ENCODE peak calls at places on chromosomes 12 and 14, in six cellular contexts. J is fibroblast of lung; O is naive thymus-derived CD4-positive, alpha-beta T cell; S is colonic mucosa; N is Panc1; Q is heart right ventricle. K is an unnamed sample.

GRCh38 chr14:30270200-30271161 is 288.5 kb upstream of the G2E3 start:
- DNase-seq in J (peak), O (peak), S (peak), N (peak), Q (peak), K (peak)

GRCh38 chr14:93981874-93982683 is 5.7 kb upstream of the ASB2 start:
- DNase-seq in J (no peak), O (no peak), S (no peak), N (no peak), Q (no peak), K (no peak)

GRCh38 chr12:127781336-127781735 is 485.6 kb upstream of the TMEM132C start:
- DNase-seq in J (no peak), O (no peak), S (no peak), N (no peak), Q (no peak), K (no peak)

GRCh38 chr12:31756977-31757420 is 28.2 kb upstream of the AMN1 start:
- DNase-seq in J (peak), O (no peak), S (peak), N (no peak), Q (no peak), K (peak)

GRCh38 chr12:109462868-109463692 is 14.0 kb downstream of the KCTD10 start:
- DNase-seq in J (peak), O (no peak), S (peak), N (peak), Q (peak), K (peak)

GRCh38 chr14:35492569-35493014 is 41.4 kb upstream of the INSM2 start:
- DNase-seq in J (no peak), O (no peak), S (no peak), N (no peak), Q (no peak), K (no peak)

GRCh38 chr12:3491938-3492867 is 1.2 kb downstream of the PRMT8 start:
- DNase-seq in J (peak), O (peak), S (no peak), N (no peak), Q (peak), K (peak)

GRCh38 chr14:71948101-71948500 is 15.9 kb downstream of the RGS6 start:
- DNase-seq in J (no peak), O (no peak), S (no peak), N (no peak), Q (no peak), K (no peak)

GRCh38 chr14:87160964-87161363 is 832.0 kb downstream of the GALC start:
- DNase-seq in J (no peak), O (no peak), S (no peak), N (no peak), Q (no peak), K (no peak)

GRCh38 chr14:44963775-44964380 is 1.9 kb downstream of the TOGARAM1 start:
- DNase-seq in J (peak), O (no peak), S (peak), N (no peak), Q (peak), K (peak)

GRCh38 chr12:127809236-127809635 is 457.7 kb upstream of the TMEM132C start:
- DNase-seq in J (peak), O (no peak), S (no peak), N (no peak), Q (peak), K (no peak)

GRCh38 chr12:24839268-24839791 is 109.6 kb downstream of the BCAT1 start:
- DNase-seq in J (peak), O (peak), S (no peak), N (no peak), Q (no peak), K (no peak)

GRCh38 chr12:41034686-41035085 is 153.4 kb upstream of the PDZRN4 start:
- DNase-seq in J (peak), O (no peak), S (no peak), N (no peak), Q (no peak), K (peak)

GRCh38 chr14:83706555-83706954 is 1823.4 kb upstream of the FLRT2 start:
- DNase-seq in J (no peak), O (no peak), S (no peak), N (no peak), Q (no peak), K (no peak)

GRCh38 chr12:122724641-122725243 is 5.9 kb downstream of the HCAR1 start:
- DNase-seq in J (no peak), O (no peak), S (no peak), N (no peak), Q (no peak), K (no peak)

GRCh38 chr12:118979763-118980406 is 1.5 kb upstream of the SRRM4 start:
- DNase-seq in J (peak), O (peak), S (peak), N (peak), Q (peak), K (peak)

GRCh38 chr12:24049771-24050170 is 100.3 kb upstream of the SOX5 start:
- DNase-seq in J (no peak), O (no peak), S (no peak), N (no peak), Q (no peak), K (no peak)

GRCh38 chr14:30921305-30921704 is 46.9 kb downstream of the COCH start:
- DNase-seq in J (no peak), O (no peak), S (no peak), N (no peak), Q (no peak), K (no peak)

GRCh38 chr12:108312885-108313203 is 26.3 kb downstream of the CMKLR1 start:
- DNase-seq in J (no peak), O (no peak), S (no peak), N (no peak), Q (peak), K (no peak)

GRCh38 chr14:50085570-50086315 is 30.6 kb downstream of the VCPKMT start:
- DNase-seq in J (peak), O (peak), S (no peak), N (no peak), Q (no peak), K (no peak)

GRCh38 chr12:114916124-114916523 is 232.1 kb upstream of the TBX3 start:
- DNase-seq in J (peak), O (no peak), S (no peak), N (no peak), Q (no peak), K (no peak)

GRCh38 chr14:99258341-99258781 is 13.6 kb downstream of the BCL11B start:
- DNase-seq in J (no peak), O (peak), S (no peak), N (no peak), Q (no peak), K (no peak)
- H3K27ac ChIP-seq in J (no peak), O (peak), S (no peak), N (no peak), Q (no peak), K (no peak)

GRCh38 chr12:15726757-15727112 is 62.5 kb downstream of the EPS8 start:
- DNase-seq in J (no peak), O (no peak), S (no peak), N (no peak), Q (no peak), K (no peak)

GRCh38 chr12:15729097-15729496 is 60.1 kb downstream of the EPS8 start:
- DNase-seq in J (no peak), O (no peak), S (no peak), N (no peak), Q (no peak), K (no peak)

GRCh38 chr12:15728118-15728598 is 61.0 kb downstream of the EPS8 start:
- DNase-seq in J (peak), O (no peak), S (peak), N (peak), Q (no peak), K (no peak)

GRCh38 chr12:15722951-15723350 is 66.2 kb downstream of the EPS8 start:
- DNase-seq in J (no peak), O (no peak), S (no peak), N (no peak), Q (no peak), K (no peak)

DNA sequence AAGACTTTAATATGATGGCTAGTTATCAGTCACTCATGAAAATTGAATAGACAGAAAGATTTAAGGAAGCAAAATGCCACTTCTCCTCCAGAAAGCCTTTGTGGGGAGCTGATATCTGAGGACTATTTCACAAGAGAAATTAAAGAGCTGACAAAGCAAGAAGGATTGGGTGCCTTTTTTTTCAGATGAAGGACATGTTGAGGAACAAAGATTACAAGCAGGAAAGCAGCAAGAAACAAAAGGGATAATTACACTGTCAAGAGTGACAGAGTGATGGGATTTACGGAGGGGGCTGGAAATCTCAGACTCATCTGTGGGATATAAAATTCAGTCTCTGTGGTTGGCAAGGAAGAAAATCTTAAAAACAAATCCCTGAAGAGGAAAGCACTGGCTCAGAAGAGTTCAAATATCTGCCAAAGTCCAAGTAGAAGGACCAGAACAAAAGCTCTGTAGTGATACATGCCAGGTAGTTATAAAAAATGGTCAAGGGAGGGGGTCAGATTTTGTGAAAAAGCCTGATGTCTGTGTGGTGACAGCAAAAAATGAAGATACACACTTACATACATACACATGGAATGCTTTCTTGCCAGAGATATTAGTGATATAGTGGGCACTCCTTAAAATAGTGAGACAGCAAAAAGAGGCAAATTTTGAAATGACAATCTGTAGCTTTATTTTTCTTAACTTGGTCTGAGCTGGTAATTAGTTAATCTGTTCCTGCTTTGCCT is 63.0 kb downstream of the EPS8 start:
- DNase-seq in J (no peak), O (no peak), S (no peak), N (no peak), Q (no peak), K (no peak)
- H3K27ac ChIP-seq in J (no peak), O (no peak), S (peak), N (no peak), Q (no peak), K (no peak)

GRCh38 chr14:105738638-105739037 is 212.3 kb downstream of the TMEM121 start:
- DNase-seq in J (no peak), O (no peak), S (no peak), N (no peak), Q (no peak), K (no peak)

GRCh38 chr14:105737504-105738246 is 211.3 kb downstream of the TMEM121 start:
- DNase-seq in J (no peak), O (peak), S (no peak), N (no peak), Q (no peak), K (no peak)

GRCh38 chr14:105742531-105742848 is 216.1 kb downstream of the TMEM121 start:
- DNase-seq in J (no peak), O (no peak), S (no peak), N (no peak), Q (no peak), K (no peak)

DNA sequence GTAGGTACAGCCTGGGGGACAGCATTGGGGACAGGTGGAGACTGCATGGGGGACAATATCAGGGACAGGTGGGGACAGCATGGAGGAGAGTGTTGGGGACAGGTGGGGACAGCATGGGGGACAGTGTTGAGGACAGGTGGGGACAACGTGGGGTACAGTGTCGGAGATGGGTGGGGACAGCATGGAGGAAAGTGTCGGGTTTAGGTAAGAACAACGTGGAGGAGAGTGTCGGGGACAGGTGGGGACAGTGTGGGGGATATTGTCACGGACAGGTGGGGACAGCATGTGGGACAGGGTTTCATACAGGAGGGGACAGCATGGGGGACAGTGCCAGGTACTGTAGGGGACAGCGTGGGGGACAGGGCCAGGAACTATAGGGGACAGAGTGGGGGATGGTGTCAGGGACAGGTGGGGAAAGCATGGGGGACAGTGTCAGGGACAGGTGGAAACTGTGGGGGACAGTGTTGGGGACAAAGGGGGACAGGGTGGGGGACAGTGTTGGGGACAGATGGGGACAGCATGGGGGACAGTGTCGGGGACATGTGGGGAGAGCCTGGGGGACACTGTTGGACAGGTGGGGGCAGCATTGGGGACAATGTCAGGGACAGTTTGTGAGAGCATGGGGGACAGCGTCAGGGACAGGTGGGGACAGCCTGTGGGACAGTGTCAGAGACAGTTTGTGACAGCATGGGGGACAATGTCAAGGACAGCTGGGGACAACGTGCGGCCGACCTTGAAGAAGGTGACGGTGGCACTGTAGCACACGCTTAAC is 213.1 kb downstream of the TMEM121 start:
- DNase-seq in J (no peak), O (no peak), S (no peak), N (no peak), Q (no peak), K (no peak)
- H3K27ac ChIP-seq in J (no peak), O (no peak), S (no peak), N (no peak), Q (no peak), K (no peak)

DNA sequence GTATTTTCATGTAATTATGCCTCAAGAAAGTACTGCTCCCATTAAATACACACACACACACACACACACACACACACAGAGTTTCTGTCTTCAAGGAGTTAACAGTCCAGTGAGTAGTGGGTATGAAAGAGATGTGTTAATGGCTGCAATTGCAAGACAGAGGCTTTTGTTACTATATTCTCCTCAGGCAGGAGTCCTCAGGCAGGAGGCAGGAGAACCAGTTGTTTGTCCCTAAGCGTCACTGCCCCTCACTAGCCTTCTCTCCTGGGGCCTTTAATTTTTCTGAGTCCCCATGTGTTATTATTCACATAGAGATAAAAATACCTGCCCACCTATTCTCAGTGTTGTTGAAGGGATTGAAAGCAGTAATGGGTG is 31.2 kb downstream of the DAD1 start:
- DNase-seq in J (no peak), O (no peak), S (no peak), N (no peak), Q (no peak), K (no peak)
- H3K27ac ChIP-seq in J (no peak), O (peak), S (peak), N (no peak), Q (no peak), K (peak)

DNA sequence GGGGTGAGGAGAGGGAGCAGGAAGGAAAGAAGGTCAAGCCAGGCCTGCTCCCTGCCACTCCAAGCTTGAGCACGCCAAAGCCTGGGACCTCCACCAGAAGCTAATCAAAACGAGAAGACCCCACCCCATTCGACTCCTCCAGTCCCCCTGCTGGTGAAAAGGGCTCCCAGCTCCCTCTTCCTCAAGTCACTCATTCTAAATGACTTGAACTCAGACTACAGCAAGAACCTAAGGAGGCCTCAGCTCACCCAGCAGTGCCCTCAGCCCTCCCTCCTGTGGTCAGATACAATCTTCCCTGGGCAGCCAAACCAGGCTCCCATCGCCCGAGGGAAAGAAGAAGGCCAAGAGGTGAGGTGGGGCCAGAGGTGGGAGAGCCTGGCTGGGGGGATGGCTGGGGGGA is 17.4 kb downstream of the HDAC7 start:
- DNase-seq in J (no peak), O (no peak), S (no peak), N (no peak), Q (no peak), K (no peak)
- H3K27ac ChIP-seq in J (no peak), O (peak), S (peak), N (no peak), Q (peak), K (peak)

K was measured in RWPE1.